ENCODE peak calls at places on chromosomes 3 and 15, in five cellular contexts. K is left ventricle myocardium inferior; T is transverse colon; D is upper lobe of left lung; B is CD4-positive, alpha-beta T cell. W is an unnamed sample.

GRCh38 chr3:115999598-115999997 is 376.3 kb downstream of the GAP43 start:
- DNase-seq in K (no peak), T (no peak), B (no peak), D (no peak), W (no peak)

GRCh38 chr15:90230610-90231009 is 3.1 kb downstream of the CIB1 start:
- DNase-seq in B (no peak), K (no peak), D (no peak), T (no peak), W (no peak)

GRCh38 chr3:56783644-56784451 is 17.9 kb downstream of the ARHGEF3 start:
- DNase-seq in B (peak; percentile 40), D (no peak), K (no peak), T (peak; percentile 60), W (peak; percentile 54)

GRCh38 chr3:185992801-185993467 is 55.1 kb upstream of the TRA2B start:
- DNase-seq in D (no peak), T (no peak), K (no peak), B (no peak), W (peak; percentile 49)

GRCh38 chr3:114867828-114868498 is 279.1 kb downstream of the ZBTB20 start:
- DNase-seq in T (no peak), K (no peak), D (no peak), B (no peak), W (no peak)

GRCh38 chr15:50594311-50594710 is 47.8 kb upstream of the USP50 start:
- DNase-seq in K (no peak), B (no peak), T (no peak), D (no peak), W (no peak)

GRCh38 chr3:135487261-135487660 is 478.3 kb upstream of the PPP2R3A start:
- DNase-seq in T (no peak), D (no peak), B (no peak), K (no peak), W (peak; percentile 21)

GRCh38 chr3:161104561-161105551 is at the start of gene B3GALNT1:
- DNase-seq in K (peak; percentile 61), D (peak; percentile 91), B (no peak), T (peak; percentile 12), W (peak; percentile 72)

GRCh38 chr3:161851941-161852566 is 355.4 kb downstream of the OTOL1 start:
- DNase-seq in B (no peak), K (no peak), D (no peak), T (peak; percentile 64), W (peak; percentile 57)

GRCh38 chr3:141707741-141708203 is 30.3 kb upstream of the RNF7 start:
- DNase-seq in B (no peak), T (no peak), K (no peak), D (no peak), W (no peak)

GRCh38 chr3:61899700-61900462 is 338.5 kb downstream of the PTPRG start:
- DNase-seq in K (no peak), D (no peak), T (no peak), B (no peak), W (no peak)

GRCh38 chr15:45714501-45715488 is 80.0 kb downstream of the SQOR start:
- DNase-seq in T (peak; percentile 65), D (no peak), K (peak; percentile 49), B (peak; percentile 18), W (peak; percentile 86)

GRCh38 chr3:185279582-185280138 is 25.8 kb upstream of the EHHADH start:
- DNase-seq in T (no peak), D (no peak), B (no peak), K (no peak), W (no peak)

GRCh38 chr3:48402907-48403306 is 27.0 kb downstream of the PLXNB1 start:
- DNase-seq in D (no peak), B (no peak), T (no peak), K (no peak), W (no peak)

GRCh38 chr15:75043509-75044257 is 20.3 kb downstream of the PPCDC start:
- DNase-seq in K (peak; percentile 98), T (peak; percentile 91), D (peak; percentile 88), B (no peak), W (peak; percentile 99)

GRCh38 chr3:30684361-30684760 is 78.0 kb downstream of the TGFBR2 start:
- DNase-seq in D (no peak), K (no peak), T (no peak), B (no peak), W (no peak)

GRCh38 chr15:57662802-57663201 is 43.7 kb upstream of the POLR2M start:
- DNase-seq in D (no peak), B (no peak), T (no peak), K (no peak), W (peak; percentile 22)

GRCh38 chr3:157542711-157543485 is 39.7 kb upstream of the VEPH1 start:
- DNase-seq in T (peak; percentile 83), B (no peak), K (peak; percentile 82), D (peak; percentile 91), W (peak; percentile 78)

GRCh38 chr3:56862352-56863062 is 60.8 kb upstream of the ARHGEF3 start:
- DNase-seq in D (no peak), K (no peak), B (no peak), T (no peak), W (peak; percentile 86)

DNA sequence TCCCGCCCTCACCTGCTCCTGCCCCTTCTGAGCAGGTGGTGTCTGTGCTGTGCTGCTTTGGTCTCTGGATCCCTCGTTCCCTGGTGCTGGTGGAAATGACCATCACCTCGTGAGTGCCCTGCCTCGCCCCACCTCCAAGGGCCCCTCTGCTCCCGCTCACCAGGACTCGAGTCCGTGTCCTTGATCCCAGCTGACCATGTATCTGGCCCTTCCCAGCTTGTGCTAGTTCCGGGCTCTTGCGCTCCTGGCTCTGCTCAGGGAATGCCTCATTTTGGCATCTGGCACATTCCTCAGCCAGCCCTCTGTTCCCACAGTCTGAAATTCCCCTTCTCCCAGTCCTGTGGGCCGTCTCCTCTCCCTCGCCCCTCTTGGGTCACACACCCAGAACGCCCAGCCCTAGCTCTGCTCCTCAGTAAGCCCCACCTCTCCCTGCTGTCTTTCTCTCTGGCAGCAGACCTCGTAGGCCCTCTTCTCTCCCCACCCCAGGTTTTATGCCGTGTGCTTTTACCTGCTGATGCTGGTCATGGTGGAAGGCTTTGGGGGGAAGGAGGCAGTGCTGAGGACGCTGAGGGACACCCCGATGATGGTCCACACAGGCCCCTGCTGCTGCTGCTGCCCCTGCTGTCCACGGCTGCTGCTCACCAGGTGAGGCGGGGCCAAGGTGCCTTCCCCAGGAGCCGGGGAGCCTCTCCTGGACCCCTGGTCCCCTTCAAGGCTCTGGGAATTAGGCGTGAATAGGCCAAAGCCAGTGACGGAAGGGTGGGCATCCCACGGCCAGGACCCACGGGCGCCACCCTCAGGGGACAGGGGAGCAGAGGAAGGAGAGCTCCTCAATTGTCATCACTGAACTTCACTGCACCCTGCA is 11.5 kb downstream of the SLC51A start:
- DNase-seq in B (no peak), D (no peak), T (no peak), K (no peak), W (peak; percentile 74)
- TF ChIP-seq CTCF in B (no peak), D (no peak), T (no peak), K (no peak), W (no peak)

DNA sequence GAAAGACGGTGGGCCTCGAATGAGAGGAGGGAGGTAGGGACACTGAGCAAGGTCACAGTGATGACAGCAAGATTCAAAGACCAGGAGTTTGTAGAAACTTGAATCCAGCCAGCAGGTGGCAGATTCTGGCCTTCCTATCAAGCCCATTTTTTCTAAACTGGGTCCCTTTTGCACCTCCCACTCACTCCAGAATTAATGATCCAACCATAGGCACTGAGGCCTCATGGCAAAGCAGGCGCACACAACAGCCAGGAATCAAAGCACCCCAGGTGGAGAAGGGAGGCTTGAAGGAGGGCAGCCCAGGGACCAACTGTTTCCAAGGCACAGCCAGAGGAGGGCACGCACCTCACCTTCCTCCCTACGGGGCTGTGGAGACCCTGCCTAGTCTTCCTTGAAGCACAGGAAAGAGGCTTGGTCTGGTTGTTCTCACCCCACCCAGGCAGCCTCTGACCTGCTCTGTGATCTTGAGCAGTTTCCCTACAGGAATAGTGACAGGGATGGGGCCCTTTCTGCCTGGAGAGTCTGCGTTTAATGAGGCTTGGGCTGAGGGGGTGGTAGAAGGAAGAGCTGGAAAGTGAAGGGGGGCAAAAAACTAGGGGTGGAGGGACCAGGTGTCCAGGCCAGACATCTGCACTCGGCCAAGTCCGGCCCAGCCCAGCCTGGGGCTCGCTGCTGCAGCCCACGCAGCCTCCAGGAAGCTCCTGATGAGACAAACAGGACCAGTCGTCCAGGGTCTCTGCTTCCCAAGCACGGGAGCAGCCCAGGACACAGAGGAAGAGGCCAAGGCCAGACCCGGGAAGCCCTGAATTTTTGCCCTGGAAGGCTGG is 90.0 kb downstream of the ANP32A start:
- DNase-seq in D (no peak), K (peak; percentile 47), T (peak; percentile 46), B (no peak), W (peak; percentile 56)
- TF ChIP-seq CTCF in D (peak; percentile 39), K (peak; percentile 69), T (peak; percentile 72), B (peak; percentile 50), W (peak; percentile 46)

GRCh38 chr3:32395451-32395970 is 3.9 kb downstream of the CMTM7 start:
- DNase-seq in K (no peak), D (no peak), T (no peak), B (no peak), W (no peak)

GRCh38 chr3:32392530-32393302 is 1.1 kb downstream of the CMTM7 start:
- DNase-seq in B (no peak), T (peak; percentile 42), K (peak; percentile 41), D (no peak), W (peak; percentile 66)

GRCh38 chr3:32387512-32387911 is 4.1 kb upstream of the CMTM7 start:
- DNase-seq in D (no peak), B (no peak), T (no peak), K (no peak), W (no peak)

GRCh38 chr3:32391643-32392529 is at the start of gene CMTM7:
- DNase-seq in T (peak; percentile 75), D (peak; percentile 94), B (peak; percentile 37), K (peak; percentile 69), W (peak; percentile 63)
- TF ChIP-seq CTCF in T (no peak), D (no peak), B (no peak), K (no peak), W (no peak)

GRCh38 chr3:12396475-12396874 is 87.8 kb upstream of the TSEN2 start:
- DNase-seq in B (no peak), K (no peak), D (no peak), T (no peak), W (no peak)
- TF ChIP-seq CTCF in B (no peak), K (no peak), D (no peak), T (no peak), W (no peak)

GRCh38 chr15:79185199-79185598 is 94.6 kb upstream of the RASGRF1 start:
- DNase-seq in T (no peak), K (no peak), B (no peak), D (no peak), W (peak; percentile 67)
- TF ChIP-seq CTCF in T (no peak), K (no peak), B (no peak), D (no peak), W (no peak)

GRCh38 chr15:80423215-80423614 is 19.0 kb downstream of the ARNT2 start:
- DNase-seq in K (no peak), T (no peak), D (no peak), B (no peak), W (no peak)

GRCh38 chr15:80424381-80424780 is 20.2 kb downstream of the ARNT2 start:
- DNase-seq in B (no peak), K (no peak), D (no peak), T (no peak), W (no peak)

GRCh38 chr15:80431635-80432034 is 27.5 kb downstream of the ARNT2 start:
- DNase-seq in K (no peak), T (no peak), B (no peak), D (no peak), W (no peak)

GRCh38 chr15:80429964-80430363 is 25.8 kb downstream of the ARNT2 start:
- DNase-seq in D (no peak), K (no peak), B (no peak), T (no peak), W (no peak)

GRCh38 chr15:80426316-80426715 is 22.1 kb downstream of the ARNT2 start:
- DNase-seq in B (no peak), K (no peak), D (no peak), T (no peak), W (no peak)
- TF ChIP-seq CTCF in B (no peak), K (no peak), D (no peak), T (no peak), W (no peak)